ENCODE peak calls at places on chromosomes 6 and 20, in four cellular contexts. One of them, this sample, is unnamed.

GRCh38 chr6:45115696-45116095 is 212.4 kb upstream of the RUNX2 start:
- DNase-seq in Jurkat, Clone E6-1: no peak
- DNase-seq in fibroblast of mammary gland: peak
- DNase-seq in cardiac fibroblast: peak
- DNase-seq in this sample: no peak

GRCh38 chr20:32959351-32960221 is 44.6 kb downstream of the SUN5 start:
- DNase-seq in Jurkat, Clone E6-1: no peak
- DNase-seq in fibroblast of mammary gland: no peak
- DNase-seq in cardiac fibroblast: no peak
- DNase-seq in this sample: no peak

GRCh38 chr6:39334039-39334438 is 11.5 kb upstream of the KCNK16 start:
- DNase-seq in Jurkat, Clone E6-1: no peak
- DNase-seq in fibroblast of mammary gland: no peak
- DNase-seq in cardiac fibroblast: no peak
- DNase-seq in this sample: no peak

GRCh38 chr20:24943731-24944130 is 5.3 kb upstream of the CST7 start:
- DNase-seq in Jurkat, Clone E6-1: no peak
- DNase-seq in fibroblast of mammary gland: no peak
- DNase-seq in cardiac fibroblast: no peak
- DNase-seq in this sample: no peak

GRCh38 chr6:74066168-74066871 is 370.3 kb downstream of the CD109 start:
- DNase-seq in Jurkat, Clone E6-1: no peak
- DNase-seq in fibroblast of mammary gland: peak
- DNase-seq in cardiac fibroblast: peak
- DNase-seq in this sample: peak

GRCh38 chr20:37886851-37887297 is 16.1 kb upstream of the VSTM2L start:
- DNase-seq in Jurkat, Clone E6-1: no peak
- DNase-seq in fibroblast of mammary gland: no peak
- DNase-seq in cardiac fibroblast: no peak
- DNase-seq in this sample: no peak

GRCh38 chr20:5714261-5715041 is 35.8 kb upstream of the SHLD1 start:
- DNase-seq in Jurkat, Clone E6-1: peak
- DNase-seq in fibroblast of mammary gland: no peak
- DNase-seq in cardiac fibroblast: peak
- DNase-seq in this sample: no peak

GRCh38 chr6:49550413-49551125 is at the start of gene C6orf141:
- DNase-seq in Jurkat, Clone E6-1: no peak
- DNase-seq in fibroblast of mammary gland: peak
- DNase-seq in cardiac fibroblast: no peak
- DNase-seq in this sample: no peak

GRCh38 chr6:161057103-161058091 is 65.8 kb downstream of the MAP3K4 start:
- DNase-seq in Jurkat, Clone E6-1: no peak
- DNase-seq in fibroblast of mammary gland: no peak
- DNase-seq in cardiac fibroblast: no peak
- DNase-seq in this sample: no peak

GRCh38 chr20:61304750-61305149 is 52.7 kb downstream of the CDH4 start:
- DNase-seq in Jurkat, Clone E6-1: no peak
- DNase-seq in fibroblast of mammary gland: no peak
- DNase-seq in cardiac fibroblast: no peak
- DNase-seq in this sample: no peak

GRCh38 chr6:43386492-43386891 is 17.0 kb upstream of the ZNF318 start:
- DNase-seq in Jurkat, Clone E6-1: peak
- DNase-seq in fibroblast of mammary gland: peak
- DNase-seq in cardiac fibroblast: no peak
- DNase-seq in this sample: no peak

GRCh38 chr20:15643713-15644112 is 929.5 kb downstream of the KIF16B start:
- DNase-seq in Jurkat, Clone E6-1: peak
- DNase-seq in fibroblast of mammary gland: peak
- DNase-seq in cardiac fibroblast: peak
- DNase-seq in this sample: no peak

GRCh38 chr6:136037885-136038460 is 186.5 kb downstream of the PDE7B start:
- DNase-seq in Jurkat, Clone E6-1: no peak
- DNase-seq in fibroblast of mammary gland: peak
- DNase-seq in cardiac fibroblast: peak
- DNase-seq in this sample: no peak

GRCh38 chr20:316316-317068 is 8.9 kb upstream of the SOX12 start:
- DNase-seq in Jurkat, Clone E6-1: no peak
- DNase-seq in fibroblast of mammary gland: peak
- DNase-seq in cardiac fibroblast: no peak
- DNase-seq in this sample: no peak

GRCh38 chr6:119128252-119128912 is 49.9 kb upstream of the FAM184A start:
- DNase-seq in Jurkat, Clone E6-1: no peak
- DNase-seq in fibroblast of mammary gland: peak
- DNase-seq in cardiac fibroblast: peak
- DNase-seq in this sample: no peak

GRCh38 chr6:27267865-27268444 is 20.5 kb downstream of the PRSS16 start:
- DNase-seq in Jurkat, Clone E6-1: no peak
- DNase-seq in fibroblast of mammary gland: no peak
- DNase-seq in cardiac fibroblast: no peak
- DNase-seq in this sample: no peak

GRCh38 chr6:150211700-150212615 is 69.1 kb downstream of the PPP1R14C start:
- DNase-seq in Jurkat, Clone E6-1: no peak
- DNase-seq in fibroblast of mammary gland: peak
- DNase-seq in cardiac fibroblast: no peak
- DNase-seq in this sample: no peak

GRCh38 chr6:156589281-156589680 is 187.9 kb upstream of the ARID1B start:
- DNase-seq in Jurkat, Clone E6-1: no peak
- DNase-seq in fibroblast of mammary gland: peak
- DNase-seq in cardiac fibroblast: peak
- DNase-seq in this sample: peak

GRCh38 chr20:41081276-41081814 is 52.7 kb downstream of the TOP1 start:
- DNase-seq in Jurkat, Clone E6-1: peak
- DNase-seq in fibroblast of mammary gland: peak
- DNase-seq in cardiac fibroblast: no peak
- DNase-seq in this sample: no peak

GRCh38 chr6:170404036-170404435 is 97.5 kb downstream of the FAM120B start:
- DNase-seq in Jurkat, Clone E6-1: no peak
- DNase-seq in fibroblast of mammary gland: peak
- DNase-seq in cardiac fibroblast: peak
- DNase-seq in this sample: no peak

GRCh38 chr20:4369798-4370124 is 351.9 kb upstream of the PRND start:
- DNase-seq in Jurkat, Clone E6-1: no peak
- DNase-seq in fibroblast of mammary gland: no peak
- DNase-seq in cardiac fibroblast: no peak
- DNase-seq in this sample: no peak

GRCh38 chr6:11309947-11310665 is 77.6 kb upstream of the NEDD9 start:
- DNase-seq in Jurkat, Clone E6-1: no peak
- DNase-seq in fibroblast of mammary gland: no peak
- DNase-seq in cardiac fibroblast: no peak
- DNase-seq in this sample: no peak

GRCh38 chr20:21090112-21090737 is 15.9 kb downstream of the LINC00237 start:
- DNase-seq in Jurkat, Clone E6-1: no peak
- DNase-seq in fibroblast of mammary gland: no peak
- DNase-seq in cardiac fibroblast: no peak
- DNase-seq in this sample: no peak

GRCh38 chr6:52013035-52013434 is 74.4 kb downstream of the PKHD1 start:
- DNase-seq in Jurkat, Clone E6-1: no peak
- DNase-seq in fibroblast of mammary gland: peak
- DNase-seq in cardiac fibroblast: no peak
- DNase-seq in this sample: no peak

GRCh38 chr6:33705268-33705885 is 6.1 kb downstream of the UQCC2 start:
- DNase-seq in Jurkat, Clone E6-1: no peak
- DNase-seq in fibroblast of mammary gland: no peak
- DNase-seq in cardiac fibroblast: no peak
- DNase-seq in this sample: no peak

GRCh38 chr6:119526609-119527605 is 177.3 kb upstream of the MAN1A1 start:
- DNase-seq in Jurkat, Clone E6-1: no peak
- DNase-seq in fibroblast of mammary gland: peak
- DNase-seq in cardiac fibroblast: no peak
- DNase-seq in this sample: no peak

GRCh38 chr6:25318589-25318988 is 39.4 kb downstream of the CARMIL1 start:
- DNase-seq in Jurkat, Clone E6-1: no peak
- DNase-seq in fibroblast of mammary gland: peak
- DNase-seq in cardiac fibroblast: no peak
- DNase-seq in this sample: no peak

DNA sequence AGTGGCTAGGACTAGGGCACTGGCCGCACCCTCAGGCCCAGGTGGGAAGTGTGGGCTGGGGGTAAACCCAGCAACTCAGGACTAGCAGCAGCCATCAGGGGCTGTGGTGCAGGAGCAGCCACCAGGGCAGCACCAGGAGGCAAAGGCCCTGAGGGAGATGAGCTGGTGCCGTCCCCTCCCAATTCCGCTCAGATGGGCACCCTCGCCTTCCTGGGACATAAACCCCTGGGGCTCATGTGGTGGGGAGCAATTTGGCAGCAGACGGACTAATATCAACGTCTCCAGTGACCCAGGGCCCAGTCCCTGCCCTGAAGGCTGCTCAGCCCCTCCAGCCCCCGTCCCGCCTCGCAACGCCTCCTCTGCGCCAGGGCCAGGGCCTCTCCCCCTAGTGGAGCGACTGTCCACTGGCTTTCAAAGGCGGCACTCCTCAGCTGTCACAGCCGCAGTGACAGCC is 349.7 kb downstream of the ZFAND3 start:
- DNase-seq in Jurkat, Clone E6-1: no peak
- DNase-seq in fibroblast of mammary gland: no peak
- DNase-seq in cardiac fibroblast: no peak
- DNase-seq in this sample: no peak
- H3K4me3 ChIP-seq in Jurkat, Clone E6-1: no peak
- H3K4me3 ChIP-seq in fibroblast of mammary gland: no peak
- H3K4me3 ChIP-seq in cardiac fibroblast: no peak
- H3K4me3 ChIP-seq in this sample: no peak

GRCh38 chr6:56742122-56742791 is 99.6 kb upstream of the DST start:
- DNase-seq in Jurkat, Clone E6-1: no peak
- DNase-seq in fibroblast of mammary gland: peak
- DNase-seq in cardiac fibroblast: no peak
- DNase-seq in this sample: no peak
- H3K4me3 ChIP-seq in Jurkat, Clone E6-1: no peak
- H3K4me3 ChIP-seq in fibroblast of mammary gland: no peak
- H3K4me3 ChIP-seq in cardiac fibroblast: peak
- H3K4me3 ChIP-seq in this sample: peak

DNA sequence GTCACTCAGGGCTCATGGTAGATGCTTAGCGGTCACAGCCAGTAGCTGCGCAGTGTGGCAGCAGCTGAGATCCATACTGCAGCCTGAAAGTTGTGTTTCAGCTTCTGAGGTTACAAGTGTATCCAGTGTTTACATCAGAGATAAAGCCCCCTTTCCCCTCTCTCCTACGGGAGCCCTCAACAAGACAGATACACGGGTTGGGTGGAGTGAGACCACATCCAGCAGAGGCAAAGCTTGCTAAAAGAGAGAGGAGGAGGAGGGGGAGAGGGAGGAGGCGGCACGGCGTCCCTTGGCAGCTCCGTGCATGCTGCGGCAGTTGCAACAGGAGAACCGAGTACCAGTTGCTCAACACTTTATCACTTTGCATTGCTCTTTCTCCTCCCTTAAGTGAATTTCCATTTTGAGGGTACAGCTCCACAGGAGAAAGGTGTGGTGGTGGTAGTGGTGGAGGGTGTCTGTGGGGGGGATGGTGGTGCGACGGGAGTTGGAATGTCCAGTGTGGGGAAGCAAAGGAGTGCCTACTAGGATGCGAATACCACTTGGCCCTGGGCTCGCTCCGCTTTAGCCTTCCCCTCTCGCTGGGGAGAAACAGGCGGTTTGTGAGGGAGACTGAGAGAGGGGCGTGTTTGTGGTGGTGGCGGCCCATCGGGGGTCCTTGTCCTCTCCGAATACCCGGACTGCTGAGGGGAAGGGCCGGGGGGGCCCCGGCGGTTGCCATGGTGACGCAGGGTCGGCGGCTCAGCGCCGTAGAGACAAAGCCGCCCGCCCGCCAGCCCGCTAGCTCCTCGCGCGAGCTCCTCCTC is 405 bp upstream of the RNF182 start:
- DNase-seq in Jurkat, Clone E6-1: peak
- DNase-seq in fibroblast of mammary gland: peak
- DNase-seq in cardiac fibroblast: peak
- DNase-seq in this sample: no peak
- H3K4me3 ChIP-seq in Jurkat, Clone E6-1: peak
- H3K4me3 ChIP-seq in fibroblast of mammary gland: peak
- H3K4me3 ChIP-seq in cardiac fibroblast: peak
- H3K4me3 ChIP-seq in this sample: peak

DNA sequence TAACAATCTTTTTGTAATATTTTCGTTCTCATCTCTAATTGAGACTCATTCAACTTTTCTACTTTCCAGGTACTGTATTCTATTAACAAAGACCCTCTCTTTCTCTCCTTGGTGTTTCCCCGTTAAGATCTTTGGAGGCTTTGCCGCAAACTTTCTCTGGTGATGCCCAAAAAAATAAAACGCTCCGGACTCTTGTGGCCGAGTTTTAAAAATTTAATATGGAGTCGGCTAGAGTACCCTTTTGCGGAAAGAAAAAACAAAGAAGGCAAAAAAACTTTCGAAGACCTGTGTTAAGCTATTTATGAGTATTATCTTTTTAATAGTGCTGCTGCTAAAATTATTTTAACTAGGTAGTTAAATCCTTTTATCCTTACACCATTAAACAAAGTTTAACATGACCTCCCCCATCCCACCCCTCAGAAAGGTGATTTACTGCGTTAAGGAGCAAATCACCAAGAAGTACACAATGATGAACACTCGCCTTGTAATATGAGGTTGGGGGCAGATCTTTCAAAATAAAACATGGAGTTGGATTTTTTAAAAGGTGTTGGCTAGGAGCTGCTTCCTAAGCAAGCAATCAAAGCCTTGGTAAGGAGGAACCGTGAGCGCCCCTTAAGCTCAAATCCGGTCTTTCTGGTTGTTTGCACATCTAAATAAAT is 10.0 kb downstream of the SIM1 start:
- DNase-seq in Jurkat, Clone E6-1: no peak
- DNase-seq in fibroblast of mammary gland: no peak
- DNase-seq in cardiac fibroblast: no peak
- DNase-seq in this sample: no peak
- H3K4me3 ChIP-seq in Jurkat, Clone E6-1: no peak
- H3K4me3 ChIP-seq in fibroblast of mammary gland: no peak
- H3K4me3 ChIP-seq in cardiac fibroblast: no peak
- H3K4me3 ChIP-seq in this sample: no peak

GRCh38 chr6:16684195-16684689 is 77.0 kb downstream of the ATXN1 start:
- DNase-seq in Jurkat, Clone E6-1: no peak
- DNase-seq in fibroblast of mammary gland: peak
- DNase-seq in cardiac fibroblast: no peak
- DNase-seq in this sample: no peak

GRCh38 chr6:16687045-16687444 is 74.2 kb downstream of the ATXN1 start:
- DNase-seq in Jurkat, Clone E6-1: no peak
- DNase-seq in fibroblast of mammary gland: no peak
- DNase-seq in cardiac fibroblast: no peak
- DNase-seq in this sample: no peak

GRCh38 chr6:16684896-16685554 is 76.2 kb downstream of the ATXN1 start:
- DNase-seq in Jurkat, Clone E6-1: no peak
- DNase-seq in fibroblast of mammary gland: peak
- DNase-seq in cardiac fibroblast: peak
- DNase-seq in this sample: peak

GRCh38 chr6:16681260-16681873 is 79.9 kb downstream of the ATXN1 start:
- DNase-seq in Jurkat, Clone E6-1: no peak
- DNase-seq in fibroblast of mammary gland: peak
- DNase-seq in cardiac fibroblast: peak
- DNase-seq in this sample: peak

GRCh38 chr6:16683524-16684194 is 77.6 kb downstream of the ATXN1 start:
- DNase-seq in Jurkat, Clone E6-1: no peak
- DNase-seq in fibroblast of mammary gland: peak
- DNase-seq in cardiac fibroblast: peak
- DNase-seq in this sample: peak
- H3K4me3 ChIP-seq in Jurkat, Clone E6-1: no peak
- H3K4me3 ChIP-seq in fibroblast of mammary gland: no peak
- H3K4me3 ChIP-seq in cardiac fibroblast: no peak
- H3K4me3 ChIP-seq in this sample: no peak

DNA sequence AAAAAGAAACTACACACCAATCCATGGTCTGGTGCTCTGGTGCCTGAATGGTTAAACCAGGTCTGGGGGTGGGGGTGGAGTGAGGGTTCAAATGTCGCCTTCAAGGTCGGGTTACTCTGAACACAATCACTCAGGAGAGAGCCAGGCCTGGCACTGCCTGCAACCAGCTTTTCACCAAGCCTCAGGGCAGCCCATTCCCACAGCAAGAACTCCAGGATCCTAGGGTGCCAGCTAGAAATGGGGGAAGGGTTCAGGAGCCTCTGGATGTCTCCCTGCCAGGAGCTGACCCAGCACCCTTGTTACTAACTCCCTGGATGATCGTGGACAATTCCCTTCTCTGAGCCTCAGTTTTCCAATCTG is 6.7 kb downstream of the SDC4 start:
- DNase-seq in Jurkat, Clone E6-1: no peak
- DNase-seq in fibroblast of mammary gland: no peak
- DNase-seq in cardiac fibroblast: no peak
- DNase-seq in this sample: no peak
- H3K4me3 ChIP-seq in Jurkat, Clone E6-1: no peak
- H3K4me3 ChIP-seq in fibroblast of mammary gland: no peak
- H3K4me3 ChIP-seq in cardiac fibroblast: no peak
- H3K4me3 ChIP-seq in this sample: no peak

This sample was measured in skeletal muscle cell.